ENCODE peak calls at places on chromosomes 5 and 9, in ten cellular contexts. F, T, Y, I, L, X, O, U, A and C are unnamed samples.

GRCh38 chr5:16736158-16736994 is 119.6 kb upstream of the RETREG1 start:
- DNase-seq in U (no peak), I (peak), O (peak), X (peak), L (peak), Y (peak), F (no peak), A (no peak), T (no peak), C (no peak)

GRCh38 chr5:122759740-122760139 is 15.1 kb upstream of the SNX2 start:
- DNase-seq in L (no peak), T (no peak), F (no peak), I (no peak), O (no peak), A (no peak), X (no peak), U (no peak), Y (no peak), C (no peak)

GRCh38 chr9:77417570-77417969 is 230.6 kb downstream of the GNA14 start:
- DNase-seq in A (no peak), I (no peak), T (no peak), X (no peak), U (no peak), F (no peak), L (no peak), O (peak), Y (no peak), C (no peak)

GRCh38 chr9:31674264-31674663 is 710.2 kb upstream of the ACO1 start:
- DNase-seq in Y (no peak), F (no peak), I (no peak), L (no peak), O (peak), A (no peak), X (no peak), U (no peak), T (no peak), C (no peak)

GRCh38 chr5:149366169-149366750 is 8.4 kb downstream of the PCYOX1L start:
- DNase-seq in O (no peak), U (no peak), T (no peak), F (no peak), L (no peak), Y (no peak), A (no peak), I (no peak), X (no peak), C (no peak)

GRCh38 chr9:33676746-33677505 is 118.4 kb upstream of the PRSS3 start:
- DNase-seq in F (peak), X (peak), O (peak), L (peak), Y (peak), U (peak), A (peak), I (no peak), T (no peak), C (peak)

GRCh38 chr5:14064841-14065240 is 78.3 kb upstream of the TRIO start:
- DNase-seq in X (no peak), Y (no peak), O (peak), T (no peak), U (no peak), I (peak), F (no peak), L (no peak), A (no peak), C (no peak)

GRCh38 chr9:136623849-136624183 is 38.9 kb upstream of the EGFL7 start:
- DNase-seq in X (no peak), F (peak), L (no peak), A (no peak), Y (no peak), O (no peak), I (no peak), U (no peak), T (peak), C (no peak)

GRCh38 chr5:119290607-119291006 is 65.2 kb upstream of the TNFAIP8 start:
- DNase-seq in T (no peak), F (no peak), O (no peak), U (no peak), I (no peak), X (no peak), Y (no peak), A (no peak), L (no peak), C (no peak)

GRCh38 chr5:80109549-80110478 is 74.7 kb downstream of the THBS4 start:
- DNase-seq in X (no peak), Y (peak), A (no peak), I (no peak), T (peak), L (peak), U (peak), F (no peak), O (no peak), C (no peak)

GRCh38 chr9:28234899-28235277 is 661.6 kb upstream of the C9orf72 start:
- DNase-seq in T (no peak), O (peak), A (no peak), X (no peak), F (no peak), L (no peak), U (no peak), Y (no peak), I (no peak), C (no peak)

DNA sequence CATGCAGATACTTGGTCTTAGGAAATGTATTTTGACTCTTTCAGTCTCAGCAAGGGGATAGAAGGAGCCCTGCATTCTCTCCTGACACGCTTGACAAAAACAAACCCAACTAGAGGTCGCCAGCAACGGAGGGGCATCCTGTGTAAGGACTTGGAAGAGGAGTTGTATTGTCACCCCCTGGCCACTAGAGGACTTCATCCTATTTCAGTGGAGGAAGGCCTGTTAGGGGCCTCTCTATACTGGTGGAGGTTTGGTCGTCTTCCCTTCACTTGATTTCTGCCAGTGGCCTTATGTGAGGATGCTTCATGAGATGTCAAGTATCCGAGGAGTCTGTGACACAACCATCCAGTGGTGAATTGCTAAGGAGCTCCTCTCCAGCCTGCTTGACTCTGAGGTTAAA is 122.8 kb upstream of the STC2 start:
- DNase-seq in L (no peak), Y (peak), A (peak), O (no peak), I (no peak), X (no peak), U (no peak), F (peak), T (peak), C (peak)
- TF ChIP-seq CTCF in L (peak), Y (peak), A (peak), O (peak), I (peak), X (peak), U (peak), F (peak), T (peak), C (peak)

DNA sequence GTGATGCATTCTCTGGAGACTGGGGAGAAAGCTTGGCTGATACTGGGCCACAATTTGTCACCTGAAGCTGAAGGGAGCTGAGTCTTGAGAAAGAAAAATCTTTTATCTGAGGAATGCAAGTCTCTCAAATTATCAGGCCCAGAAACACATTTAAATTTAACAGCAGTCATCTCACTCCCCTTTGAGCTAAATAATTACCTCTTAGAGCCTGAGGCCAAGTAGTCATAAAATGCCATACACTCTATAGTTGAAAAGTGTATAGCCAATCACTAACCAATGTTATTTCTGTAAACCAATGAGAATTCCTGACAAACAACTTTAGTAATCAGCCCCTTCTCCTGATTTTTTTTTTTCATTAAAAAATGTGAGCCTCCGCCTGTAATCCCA is 32.7 kb upstream of the DAPK1 start:
- DNase-seq in T (peak), X (no peak), L (no peak), I (no peak), O (no peak), U (no peak), A (no peak), Y (no peak), F (no peak), C (no peak)
- TF ChIP-seq CTCF in T (no peak), X (no peak), L (no peak), I (no peak), O (no peak), U (no peak), A (no peak), Y (no peak), F (no peak), C (no peak)

DNA sequence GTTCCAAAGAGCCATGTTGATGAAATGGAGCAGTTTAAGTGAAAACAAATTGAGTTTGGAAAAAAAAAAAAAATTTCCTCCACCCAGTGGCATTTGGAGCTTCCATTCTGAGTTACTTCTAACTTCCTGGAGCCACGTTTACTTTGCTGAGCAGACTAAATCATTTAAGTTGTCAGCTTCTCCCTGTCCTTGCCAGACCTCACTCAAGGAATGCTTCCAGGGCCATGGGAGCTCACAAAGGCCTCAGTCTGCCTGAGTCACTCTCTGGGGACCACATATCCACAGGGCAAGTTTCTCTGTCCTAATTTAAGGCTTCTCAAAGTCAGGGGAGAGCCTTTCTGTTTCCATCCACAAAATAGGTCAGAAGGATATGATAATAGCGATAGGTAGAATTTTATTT is 210.3 kb upstream of the TNC start:
- DNase-seq in T (no peak), F (no peak), Y (no peak), L (peak), U (peak), O (peak), X (no peak), A (no peak), I (peak), C (no peak)
- TF ChIP-seq CTCF in T (no peak), F (no peak), Y (no peak), L (no peak), U (no peak), O (no peak), X (no peak), A (no peak), I (no peak), C (no peak)

DNA sequence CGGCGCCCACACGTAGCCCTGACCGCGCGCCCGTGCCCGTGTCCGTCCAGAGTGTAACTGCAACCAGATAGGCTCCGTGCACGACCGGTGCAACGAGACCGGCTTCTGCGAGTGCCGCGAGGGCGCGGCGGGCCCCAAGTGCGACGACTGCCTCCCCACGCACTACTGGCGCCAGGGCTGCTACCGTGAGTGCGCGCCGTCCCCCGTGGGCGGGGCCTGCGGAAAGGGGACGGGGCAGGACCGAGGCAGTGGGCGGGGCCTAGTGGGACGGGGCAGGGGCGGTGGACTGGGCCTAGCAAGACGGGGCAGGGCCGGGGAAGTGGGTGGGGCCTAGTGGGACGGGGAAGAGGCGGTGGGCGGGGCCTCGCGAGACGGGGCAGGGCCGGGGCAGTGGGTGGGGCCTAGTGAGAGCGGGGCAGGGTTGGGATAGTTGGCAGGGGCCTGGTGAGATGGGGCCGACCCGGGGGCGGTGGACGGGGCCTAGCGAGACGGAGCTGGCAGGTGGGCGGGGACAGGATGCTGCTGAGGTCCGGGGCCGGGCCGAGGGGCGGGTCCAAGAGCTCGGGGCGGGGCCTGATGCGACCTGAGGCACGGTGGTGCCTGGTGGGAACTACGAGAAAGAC is 79.1 kb downstream of the NTNG2 start:
- DNase-seq in A (peak), T (peak), I (peak), O (peak), L (peak), Y (peak), U (peak), X (peak), F (peak), C (peak)
- TF ChIP-seq CTCF in A (no peak), T (no peak), I (no peak), O (no peak), L (no peak), Y (no peak), U (no peak), X (peak), F (no peak), C (no peak)

GRCh38 chr9:104936291-104936690 is 8.3 kb upstream of the ABCA1 start:
- DNase-seq in F (no peak), L (no peak), A (no peak), X (no peak), O (no peak), U (no peak), T (no peak), I (no peak), Y (no peak), C (no peak)
- TF ChIP-seq CTCF in F (no peak), L (no peak), A (no peak), X (no peak), O (no peak), U (no peak), T (no peak), I (no peak), Y (no peak), C (no peak)

DNA sequence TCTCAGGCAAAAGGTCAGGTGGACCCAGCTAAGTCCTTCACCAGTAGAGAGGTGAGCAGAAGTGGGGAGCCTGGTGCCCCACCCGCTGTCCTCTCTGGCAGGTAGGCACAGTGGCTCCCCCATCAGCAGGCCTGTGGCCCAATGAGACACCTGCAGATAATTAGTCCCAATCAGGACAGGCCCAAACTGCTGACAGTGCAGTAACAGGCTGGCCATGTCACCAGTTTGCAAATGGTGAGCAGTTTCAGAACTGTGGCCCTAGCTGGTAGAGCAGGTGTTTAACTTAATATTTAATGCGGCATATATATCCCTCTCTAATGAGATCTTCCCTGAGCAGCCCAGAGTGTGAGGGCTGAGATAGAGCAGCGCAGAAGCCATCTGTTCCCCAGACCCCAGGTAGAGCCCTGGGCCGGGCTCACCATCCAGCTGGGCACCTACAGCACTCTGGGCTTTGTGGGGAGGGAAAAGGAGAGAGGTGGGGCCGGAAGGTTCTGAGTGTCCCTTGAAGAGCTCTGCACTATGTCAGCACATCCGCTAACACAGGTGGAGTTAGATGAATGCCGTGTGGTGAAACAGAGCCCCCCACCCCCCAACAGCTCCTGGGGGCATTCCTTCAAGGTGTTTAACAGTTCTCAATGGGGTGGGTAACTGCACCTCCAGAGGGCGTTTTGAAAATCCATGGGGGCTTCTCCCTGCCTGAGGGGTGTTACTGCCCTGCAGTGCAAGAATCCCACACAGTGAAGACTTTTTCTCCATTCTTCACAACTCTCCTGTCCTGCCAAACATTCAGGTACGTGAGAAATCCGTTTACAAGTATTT is 120.5 kb downstream of the PAX5 start:
- DNase-seq in L (no peak), U (no peak), F (no peak), O (no peak), A (peak), Y (peak), T (no peak), I (no peak), X (no peak), C (no peak)
- TF ChIP-seq CTCF in L (peak), U (no peak), F (peak), O (no peak), A (no peak), Y (no peak), T (peak), I (no peak), X (no peak), C (no peak)

GRCh38 chr5:76941000-76941399 is 11.8 kb upstream of the CRHBP start:
- DNase-seq in I (no peak), T (peak), A (no peak), U (no peak), L (no peak), O (no peak), Y (no peak), F (no peak), X (no peak), C (no peak)

GRCh38 chr5:76944638-76945037 is 8.2 kb upstream of the CRHBP start:
- DNase-seq in Y (no peak), T (no peak), I (no peak), A (no peak), F (no peak), U (no peak), X (no peak), L (no peak), O (no peak), C (no peak)

GRCh38 chr5:76946090-76946489 is 6.8 kb upstream of the CRHBP start:
- DNase-seq in X (no peak), Y (no peak), U (no peak), T (no peak), F (no peak), I (no peak), A (no peak), L (no peak), O (no peak), C (no peak)

GRCh38 chr5:76943006-76943405 is 9.8 kb upstream of the CRHBP start:
- DNase-seq in U (no peak), I (no peak), X (no peak), L (no peak), T (no peak), A (no peak), Y (no peak), O (peak), F (no peak), C (no peak)

DNA sequence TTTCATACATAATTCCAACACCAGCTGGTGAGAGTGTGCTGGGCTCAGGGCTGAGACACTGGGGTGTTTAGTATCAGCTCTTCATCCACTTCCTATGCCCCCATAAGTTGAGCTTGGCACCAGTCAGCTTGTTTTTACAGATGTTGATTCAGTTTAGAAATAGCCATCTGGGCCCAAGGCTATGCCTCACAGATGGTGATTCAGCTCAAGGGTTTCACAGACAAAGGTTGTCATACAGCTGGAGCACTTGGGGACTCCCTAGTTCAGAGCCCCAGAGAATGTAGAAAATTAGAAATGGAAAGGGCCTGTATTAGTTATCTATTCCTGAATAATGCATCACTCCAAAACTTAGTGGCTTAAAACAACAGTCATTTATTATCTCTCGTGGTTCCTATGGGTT is 10.3 kb upstream of the CRHBP start:
- DNase-seq in O (peak), Y (no peak), A (no peak), T (no peak), U (no peak), I (peak), X (no peak), F (no peak), L (no peak), C (no peak)
- TF ChIP-seq CTCF in O (no peak), Y (no peak), A (no peak), T (no peak), U (no peak), I (no peak), X (no peak), F (no peak), L (no peak), C (no peak)

DNA sequence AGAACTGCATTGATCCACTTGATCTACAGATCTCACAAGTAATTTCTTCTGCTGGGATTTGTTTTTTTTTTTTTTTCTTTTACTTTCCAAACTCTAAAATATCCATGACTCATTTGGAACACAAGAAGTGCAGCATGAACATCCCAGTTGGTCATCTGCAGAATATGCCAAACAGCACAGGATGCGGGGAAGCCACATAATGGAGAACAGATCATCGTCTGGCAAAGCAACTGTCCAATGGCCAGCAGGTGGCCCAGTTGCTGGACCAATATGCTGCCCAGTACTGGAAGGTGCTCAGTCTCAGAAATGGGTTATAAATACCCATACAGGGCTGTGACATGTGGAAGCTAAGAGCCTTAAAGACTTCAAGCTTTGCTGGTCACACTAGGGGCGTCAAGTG is 221.3 kb upstream of the TAS2R1 start:
- DNase-seq in U (no peak), Y (no peak), F (peak), T (no peak), I (peak), X (no peak), O (peak), L (peak), A (no peak), C (no peak)
- TF ChIP-seq CTCF in U (no peak), Y (no peak), F (peak), T (no peak), I (peak), X (peak), O (peak), L (peak), A (peak), C (no peak)